ENCODE peak calls at places on chromosome 5, in five cellular contexts. T is uterus, F is heart right ventricle, P is GM23248, D is Karpas-422. E is an unnamed sample. For H3K4me1, the result is how much of the 10 kb centered on the place peaks cover.

GRCh38 chr5:170436335-170436734 is 47.2 kb upstream of the KCNMB1 start:
- DNase-seq in T (no peak), F (no peak), P (no peak), D (peak), E (no peak)

GRCh38 chr5:96753848-96754247 is 53.9 kb downstream of the ERAP1 start:
- DNase-seq in T (no peak), F (no peak), P (peak), D (no peak), E (no peak)

GRCh38 chr5:74762599-74762998 is 4.3 kb downstream of the GFM2 start:
- DNase-seq in T (no peak), F (no peak), P (peak), D (no peak), E (no peak)

GRCh38 chr5:31066655-31067328 is 126.7 kb upstream of the CDH6 start:
- DNase-seq in T (no peak), F (no peak), P (peak), D (no peak), E (no peak)

GRCh38 chr5:76104027-76104426 is 20.8 kb downstream of the SV2C start:
- DNase-seq in T (no peak), F (no peak), P (peak), D (peak), E (peak)

GRCh38 chr5:178624626-178625546 is 2.0 kb downstream of the CLK4 start:
- DNase-seq in T (no peak), F (no peak), P (peak), D (peak), E (no peak)

GRCh38 chr5:56414056-56414455 is 180.9 kb upstream of the ANKRD55 start:
- DNase-seq in T (no peak), F (no peak), P (no peak), D (peak), E (no peak)

GRCh38 chr5:82018462-82018861 is 46.6 kb downstream of the ATG10 start:
- DNase-seq in T (no peak), F (peak), P (no peak), D (peak), E (no peak)

GRCh38 chr5:171647043-171647899 is 138.3 kb upstream of the SMIM23 start:
- DNase-seq in T (no peak), F (no peak), P (peak), D (no peak), E (no peak)

GRCh38 chr5:176152191-176152932 is 85.9 kb upstream of the SIMC1 start:
- DNase-seq in T (no peak), F (no peak), P (no peak), D (no peak), E (no peak)

GRCh38 chr5:153358315-153358976 is 132.0 kb upstream of the GRIA1 start:
- DNase-seq in T (no peak), F (no peak), P (no peak), D (no peak), E (no peak)

GRCh38 chr5:149133795-149134777 is 7.2 kb upstream of the ABLIM3 start:
- DNase-seq in T (peak), F (no peak), P (peak), D (no peak), E (no peak)

GRCh38 chr5:2749514-2750025 is 1.9 kb downstream of the IRX2 start:
- DNase-seq in T (no peak), F (no peak), P (peak), D (no peak), E (no peak)

GRCh38 chr5:103464801-103465484 is 97.6 kb downstream of the NUDT12 start:
- DNase-seq in T (no peak), F (no peak), P (no peak), D (no peak), E (no peak)

GRCh38 chr5:7916171-7916804 is 47.3 kb downstream of the MTRR start:
- DNase-seq in T (no peak), F (no peak), P (no peak), D (no peak), E (no peak)

GRCh38 chr5:16666861-16667481 is 50.2 kb upstream of the RETREG1 start:
- DNase-seq in T (no peak), F (peak), P (peak), D (no peak), E (peak)

GRCh38 chr5:60101561-60101960 is 208.0 kb upstream of the PDE4D start:
- DNase-seq in T (no peak), F (no peak), P (no peak), D (no peak), E (no peak)

GRCh38 chr5:100647461-100648230 is 112.5 kb downstream of the FAM174A start:
- DNase-seq in T (peak), F (peak), P (peak), D (no peak), E (peak)

DNA sequence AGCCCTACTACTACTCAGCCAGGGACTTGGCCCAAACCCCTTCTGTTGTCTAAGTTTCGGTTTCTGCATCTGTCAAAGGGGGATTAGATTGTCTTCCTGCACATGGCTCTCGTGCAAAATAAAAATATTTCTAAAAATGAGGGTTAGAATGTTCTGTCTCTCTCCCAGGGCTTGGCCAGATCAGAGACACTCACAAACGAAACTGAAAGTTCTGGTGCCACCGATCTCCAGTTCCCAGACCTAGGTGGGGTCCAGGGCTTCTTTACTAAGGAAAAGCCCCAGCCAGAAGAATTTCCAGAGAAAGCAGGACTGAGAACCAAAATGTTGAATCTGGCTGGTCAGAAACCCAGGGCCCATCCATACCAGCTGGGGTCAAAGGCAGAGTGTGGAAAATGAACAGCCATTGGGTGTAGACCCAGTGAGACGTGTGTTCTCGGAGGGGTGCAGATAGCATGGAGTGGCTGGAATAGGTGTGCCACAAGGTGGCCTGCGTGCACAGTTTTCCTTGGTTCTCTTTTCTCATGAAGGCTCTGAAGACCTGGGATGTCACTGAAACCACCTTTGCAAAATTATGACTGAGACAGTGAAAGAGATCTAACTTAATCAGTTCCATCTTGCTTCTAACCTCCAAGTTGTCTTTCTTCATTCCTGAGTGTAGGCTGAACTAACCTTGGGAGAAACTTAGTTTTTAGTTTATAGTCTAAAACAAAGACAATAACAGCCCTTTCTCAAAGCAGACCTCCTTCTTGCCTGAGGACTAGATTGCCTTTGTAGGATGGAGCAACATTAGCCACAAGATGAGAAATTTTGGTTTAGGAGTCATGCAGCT is 2.2 kb upstream of the SLC23A1 start:
- DNase-seq in T (no peak), F (no peak), P (peak), D (no peak), E (peak)
- H3K4me3 ChIP-seq in T (no peak), F (peak), P (peak), D (peak), E (no peak)

DNA sequence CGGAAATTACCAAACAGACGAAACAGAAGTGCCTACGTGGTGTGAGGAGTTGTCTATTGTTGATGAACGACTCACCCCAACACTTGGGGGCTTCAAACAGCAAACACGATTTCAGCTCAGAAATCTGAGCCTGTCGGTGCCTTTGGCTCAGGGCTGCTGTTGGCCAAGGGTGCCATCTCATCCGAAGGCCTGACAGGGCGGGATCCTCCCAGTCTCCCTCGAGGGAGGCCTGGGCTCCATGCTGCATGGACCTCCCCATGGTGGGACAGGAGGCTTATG is 1.3 kb downstream of the LRRC14B start:
- DNase-seq in T (no peak), F (no peak), P (no peak), D (no peak), E (no peak)
- H3K4me1 ChIP-seq in T (under half), F (half or more), P (under half), D (under half), E (under half)

GRCh38 chr5:36690041-36690941 is 83.9 kb downstream of the SLC1A3 start:
- DNase-seq in T (peak), F (peak), P (peak), D (peak), E (peak)
- H3K4me3 ChIP-seq in T (peak), F (peak), P (peak), D (peak), E (peak)

DNA sequence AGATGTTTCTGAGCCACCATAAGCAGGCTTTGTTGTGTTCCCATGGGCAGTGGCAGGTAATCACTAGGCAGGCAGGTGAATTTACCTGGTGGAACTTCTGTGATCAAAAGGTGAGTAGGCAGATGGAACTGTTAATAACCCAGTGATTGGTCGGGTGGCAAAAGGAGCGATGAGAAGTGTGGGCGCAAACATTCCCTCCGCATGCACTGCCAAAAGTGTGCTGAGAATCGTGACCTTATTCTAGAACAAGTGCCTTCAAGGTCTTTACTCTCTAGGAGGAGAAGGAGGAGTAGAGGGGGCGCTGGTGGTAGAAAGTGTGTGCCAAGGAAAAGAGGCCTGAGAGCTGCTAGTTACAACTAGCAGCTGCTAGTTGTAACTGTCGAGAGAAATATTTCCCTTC is 3.3 kb downstream of the OTULINL start:
- DNase-seq in T (no peak), F (no peak), P (no peak), D (no peak), E (no peak)
- H3K4me1 ChIP-seq in T (under half), F (under half), P (under half), D (under half), E (under half)

DNA sequence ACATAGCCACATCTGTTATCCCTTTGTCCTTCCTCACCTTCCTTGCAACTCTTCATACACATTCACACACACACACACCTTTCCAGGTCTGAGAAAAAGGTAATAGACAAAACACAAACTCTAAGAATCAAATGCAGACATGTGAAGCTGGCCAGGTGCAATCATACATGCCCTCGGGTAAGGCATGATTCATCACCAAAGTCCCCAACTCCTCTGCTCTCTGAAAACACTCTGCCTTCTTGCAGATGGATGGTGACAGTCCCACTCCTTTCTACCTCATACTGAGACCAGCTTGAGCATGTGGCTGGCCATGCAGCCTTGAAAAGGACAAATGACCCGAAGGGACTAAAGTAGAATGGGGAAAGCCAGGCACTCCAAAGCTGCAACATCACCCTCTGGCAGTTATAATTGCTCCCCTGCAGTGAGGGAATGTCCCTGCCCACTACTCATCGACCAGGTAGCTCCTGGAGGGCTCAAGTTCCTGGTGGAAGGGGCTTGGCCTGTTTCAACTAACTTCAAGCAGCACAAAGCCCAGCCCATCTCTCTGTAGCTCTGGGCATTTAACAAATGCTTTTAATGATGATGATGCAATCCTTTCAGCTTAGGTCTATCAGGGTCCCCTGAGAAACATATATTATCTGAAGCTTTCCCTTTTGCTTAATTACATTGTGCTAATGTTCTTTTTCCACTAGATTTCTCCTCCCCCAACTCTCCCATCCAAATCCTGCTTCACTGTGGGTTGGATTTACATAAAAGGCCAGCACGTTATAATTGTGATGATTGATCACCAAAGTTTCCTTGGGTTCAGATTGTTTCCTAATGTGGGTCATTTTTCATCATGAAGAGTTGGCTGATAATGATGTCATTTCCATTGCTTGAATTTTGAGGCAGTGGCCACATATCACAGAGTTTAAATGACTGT is 436.6 kb upstream of the SLC30A5 start:
- DNase-seq in T (no peak), F (no peak), P (no peak), D (no peak), E (no peak)
- H3K4me3 ChIP-seq in T (no peak), F (no peak), P (no peak), D (no peak), E (no peak)

GRCh38 chr5:177361418-177362101 is 3.8 kb downstream of the RGS14 start:
- DNase-seq in T (no peak), F (no peak), P (no peak), D (peak), E (no peak)

GRCh38 chr5:177358333-177358939 is 712 bp downstream of the RGS14 start:
- DNase-seq in T (no peak), F (no peak), P (no peak), D (no peak), E (no peak)

GRCh38 chr5:177359451-177359851 is 1.7 kb downstream of the RGS14 start:
- DNase-seq in T (no peak), F (no peak), P (no peak), D (no peak), E (no peak)

GRCh38 chr5:177357459-177358332 is at the start of gene RGS14:
- DNase-seq in T (no peak), F (no peak), P (peak), D (peak), E (peak)

DNA sequence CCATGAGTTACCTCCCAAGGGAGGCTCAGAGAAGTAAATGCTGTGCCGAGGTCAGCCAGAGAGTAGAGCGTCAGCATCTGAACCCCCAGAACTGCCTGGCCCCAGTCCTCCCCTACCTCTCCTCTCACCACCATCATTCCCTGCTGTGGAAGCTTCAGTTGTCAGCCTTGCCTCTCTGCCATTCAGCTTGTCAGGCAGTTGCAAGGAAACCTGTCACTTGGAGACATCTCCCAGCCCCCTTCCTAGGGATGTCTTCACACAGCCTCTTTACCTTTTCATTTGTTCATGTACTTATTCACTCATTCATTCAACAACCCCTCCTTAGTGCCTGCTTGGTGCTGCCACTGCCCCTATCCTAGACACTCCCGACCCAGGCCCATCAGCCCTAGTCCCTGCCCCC is 2.1 kb downstream of the RGS14 start:
- DNase-seq in T (no peak), F (no peak), P (no peak), D (no peak), E (no peak)
- H3K4me1 ChIP-seq in T (under half), F (under half), P (under half), D (half or more), E (under half)

GRCh38 chr5:36635721-36636390 is 29.4 kb downstream of the SLC1A3 start:
- DNase-seq in T (no peak), F (no peak), P (no peak), D (no peak), E (no peak)
- H3K4me3 ChIP-seq in T (no peak), F (no peak), P (no peak), D (no peak), E (no peak)

GRCh38 chr5:158951951-158952545 is 147.7 kb downstream of the EBF1 start:
- DNase-seq in T (no peak), F (no peak), P (no peak), D (peak), E (no peak)

GRCh38 chr5:158948376-158948775 is 151.3 kb downstream of the EBF1 start:
- DNase-seq in T (no peak), F (no peak), P (no peak), D (no peak), E (no peak)

GRCh38 chr5:158943569-158943968 is 156.1 kb downstream of the EBF1 start:
- DNase-seq in T (no peak), F (no peak), P (no peak), D (no peak), E (no peak)

GRCh38 chr5:158951461-158951860 is 148.3 kb downstream of the EBF1 start:
- DNase-seq in T (no peak), F (no peak), P (no peak), D (peak), E (no peak)

DNA sequence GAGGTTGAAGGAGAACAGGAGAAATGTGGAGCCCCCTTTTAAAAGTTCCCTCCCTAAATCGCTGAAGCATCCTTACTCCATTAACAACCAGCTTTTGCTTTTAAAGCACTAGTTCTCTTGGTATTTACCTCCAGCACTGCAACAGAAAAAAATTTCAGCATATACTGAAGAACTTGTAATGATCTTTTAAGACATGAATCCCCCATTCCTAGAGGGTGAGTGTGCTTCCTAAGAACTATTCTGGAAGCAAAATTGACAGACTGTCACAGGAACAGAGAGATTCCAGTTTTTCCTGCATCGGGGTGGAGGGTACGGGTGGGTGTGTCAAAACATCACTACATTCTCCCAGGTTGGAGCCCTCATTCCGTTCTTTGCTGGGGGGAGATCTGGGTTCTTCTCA is 151.9 kb downstream of the EBF1 start:
- DNase-seq in T (no peak), F (no peak), P (peak), D (no peak), E (no peak)
- H3K4me1 ChIP-seq in T (under half), F (under half), P (under half), D (half or more), E (under half)

GRCh38 chr5:43389679-43390329 is 22.4 kb downstream of the CCL28 start:
- DNase-seq in T (peak), F (peak), P (peak), D (peak), E (peak)

DNA sequence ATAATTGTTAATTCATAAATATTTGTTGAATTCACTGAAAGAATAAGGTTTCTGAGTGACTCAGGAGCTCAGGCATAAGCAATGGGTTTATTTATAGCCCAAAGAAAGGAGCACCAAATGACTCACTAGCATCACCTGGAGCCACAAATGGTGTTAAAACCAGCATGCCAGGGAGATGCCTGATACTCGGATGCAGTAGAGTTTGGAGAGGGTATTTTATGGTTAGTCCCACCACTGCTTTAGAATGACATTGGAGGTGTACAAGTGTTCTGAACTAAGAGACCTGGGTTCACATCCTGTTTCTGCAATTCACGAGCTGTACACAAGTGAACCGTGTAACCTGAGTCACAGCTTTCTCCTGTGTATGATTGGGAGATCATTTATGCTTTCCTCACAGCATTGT is 25.2 kb downstream of the CCL28 start:
- DNase-seq in T (no peak), F (no peak), P (peak), D (peak), E (no peak)
- H3K4me3 ChIP-seq in T (no peak), F (no peak), P (no peak), D (no peak), E (no peak)

E was measured in small intestine.